ENCODE peak calls at places on chromosomes 16 and 17, in six cellular contexts. Q is COR-L47; F is activated T-helper 9 cell treated with anti-CD3 and anti-CD28 coated beads, Interleukin-2, amount 50 U/mL, for 16 hours; G is hypothalamus; J is KBM-7; W is T-helper 22 cell. L is an unnamed sample.

GRCh38 chr16:630815-631405 is at the start of gene WFIKKN1:
- DNase-seq in J (no peak), W (no peak), F (no peak), G (no peak), Q (peak), L (no peak)

GRCh38 chr17:72175787-72176515 is 55.1 kb downstream of the SOX9 start:
- DNase-seq in W (no peak), J (no peak), F (no peak), G (no peak), Q (no peak), L (no peak)

GRCh38 chr16:89646906-89647305 is 10.6 kb downstream of the CHMP1A start:
- DNase-seq in F (no peak), J (no peak), Q (no peak), W (no peak), G (no peak), L (no peak)

GRCh38 chr16:86494565-86495356 is 15.6 kb upstream of the FOXF1 start:
- DNase-seq in F (no peak), W (no peak), G (no peak), Q (no peak), J (no peak), L (no peak)

GRCh38 chr16:7284780-7285179 is 47.9 kb upstream of the RBFOX1 start:
- DNase-seq in Q (no peak), G (no peak), F (no peak), W (no peak), J (no peak), L (no peak)

GRCh38 chr17:17204041-17204591 is 2.0 kb downstream of the PLD6 start:
- DNase-seq in G (peak), W (no peak), Q (no peak), F (no peak), J (no peak), L (no peak)

GRCh38 chr17:61253937-61254677 is 145.5 kb upstream of the TBX2 start:
- DNase-seq in W (no peak), Q (no peak), J (no peak), G (no peak), F (no peak), L (no peak)

GRCh38 chr17:76293106-76293505 is 15.0 kb downstream of the QRICH2 start:
- DNase-seq in J (no peak), W (no peak), Q (no peak), G (no peak), F (no peak), L (no peak)

GRCh38 chr17:77842148-77842905 is 116.2 kb upstream of the TNRC6C start:
- DNase-seq in J (peak), W (no peak), F (no peak), G (no peak), Q (peak), L (no peak)

GRCh38 chr17:73215414-73215813 is 22.6 kb downstream of the COG1 start:
- DNase-seq in G (no peak), J (no peak), Q (no peak), W (no peak), F (no peak), L (no peak)

GRCh38 chr17:70865993-70866804 is 696.9 kb downstream of the KCNJ2 start:
- DNase-seq in Q (no peak), J (no peak), W (no peak), F (no peak), G (no peak), L (no peak)

GRCh38 chr17:65662166-65662565 is 100.7 kb upstream of the AXIN2 start:
- DNase-seq in Q (no peak), J (no peak), F (no peak), W (no peak), G (no peak), L (peak)

GRCh38 chr17:40935624-40936023 is 1.8 kb downstream of the KRT23 start:
- DNase-seq in G (no peak), Q (no peak), W (no peak), F (no peak), J (no peak), L (no peak)

GRCh38 chr16:3842994-3843393 is 37.5 kb downstream of the CREBBP start:
- DNase-seq in Q (no peak), F (no peak), W (no peak), J (no peak), G (no peak), L (peak)

GRCh38 chr17:30361766-30362279 is 16.9 kb upstream of the CPD start:
- DNase-seq in Q (no peak), W (no peak), G (no peak), J (no peak), F (no peak), L (no peak)

GRCh38 chr17:64176556-64176955 is 46.6 kb upstream of the ERN1 start:
- DNase-seq in Q (no peak), G (no peak), F (no peak), J (no peak), W (no peak), L (no peak)

GRCh38 chr17:74490716-74491115 is 24.3 kb downstream of the CD300A start:
- DNase-seq in J (no peak), F (no peak), W (no peak), Q (no peak), G (no peak), L (no peak)

GRCh38 chr16:1674751-1675664 is 3.1 kb upstream of the JPT2 start:
- DNase-seq in Q (no peak), F (no peak), J (no peak), W (no peak), G (no peak), L (no peak)

GRCh38 chr17:29257756-29258155 is 11.1 kb downstream of the CRYBA1 start:
- DNase-seq in J (no peak), Q (no peak), F (no peak), G (no peak), W (no peak), L (no peak)

GRCh38 chr16:51167170-51167710 is 16.2 kb upstream of the SALL1 start:
- DNase-seq in F (no peak), G (no peak), Q (no peak), W (no peak), J (no peak), L (no peak)